ENCODE peak calls at places on chromosomes 16 and 17, in ten cellular contexts. One of them, this sample, is unnamed.

GRCh38 chr17:45905812-45906211 is 11.5 kb downstream of the MAPT start:
- DNase-seq in fibroblast of pulmonary artery: no peak
- DNase-seq in activated CD4-positive, alpha-beta T cell treated with anti-CD3 and anti-CD28 coated beads, Interleukin-2, amount 50 U/mL, for 1 hour: no peak
- DNase-seq in dorsolateral prefrontal cortex: no peak
- DNase-seq in amniotic stem cell: no peak
- DNase-seq in RCC 7860: no peak
- DNase-seq in GM04503: no peak
- DNase-seq in fibroblast of gingiva: no peak
- DNase-seq in sciatic nerve: no peak
- DNase-seq in Daoy: no peak
- DNase-seq in this sample: no peak

GRCh38 chr17:8979715-8980114 is 14.2 kb upstream of the PIK3R5 start:
- DNase-seq in RCC 7860: no peak
- DNase-seq in fibroblast of gingiva: no peak
- DNase-seq in dorsolateral prefrontal cortex: no peak
- DNase-seq in Daoy: no peak
- DNase-seq in fibroblast of pulmonary artery: no peak
- DNase-seq in amniotic stem cell: no peak
- DNase-seq in GM04503: no peak
- DNase-seq in activated CD4-positive, alpha-beta T cell treated with anti-CD3 and anti-CD28 coated beads, Interleukin-2, amount 50 U/mL, for 1 hour: no peak
- DNase-seq in sciatic nerve: no peak
- DNase-seq in this sample: no peak

GRCh38 chr17:57425903-57426574 is 169.7 kb downstream of the MSI2 start:
- DNase-seq in activated CD4-positive, alpha-beta T cell treated with anti-CD3 and anti-CD28 coated beads, Interleukin-2, amount 50 U/mL, for 1 hour: no peak
- DNase-seq in RCC 7860: no peak
- DNase-seq in dorsolateral prefrontal cortex: no peak
- DNase-seq in fibroblast of gingiva: no peak
- DNase-seq in GM04503: no peak
- DNase-seq in fibroblast of pulmonary artery: no peak
- DNase-seq in Daoy: no peak
- DNase-seq in sciatic nerve: no peak
- DNase-seq in amniotic stem cell: no peak
- DNase-seq in this sample: no peak

GRCh38 chr16:89350701-89351380 is 133.3 kb downstream of the ZNF778 start:
- DNase-seq in activated CD4-positive, alpha-beta T cell treated with anti-CD3 and anti-CD28 coated beads, Interleukin-2, amount 50 U/mL, for 1 hour: no peak
- DNase-seq in RCC 7860: peak
- DNase-seq in sciatic nerve: no peak
- DNase-seq in dorsolateral prefrontal cortex: no peak
- DNase-seq in amniotic stem cell: no peak
- DNase-seq in fibroblast of gingiva: no peak
- DNase-seq in Daoy: peak
- DNase-seq in GM04503: no peak
- DNase-seq in fibroblast of pulmonary artery: no peak
- DNase-seq in this sample: peak

GRCh38 chr17:13355054-13355453 is 246.7 kb downstream of the HS3ST3A1 start:
- DNase-seq in fibroblast of pulmonary artery: no peak
- DNase-seq in RCC 7860: no peak
- DNase-seq in fibroblast of gingiva: no peak
- DNase-seq in activated CD4-positive, alpha-beta T cell treated with anti-CD3 and anti-CD28 coated beads, Interleukin-2, amount 50 U/mL, for 1 hour: no peak
- DNase-seq in GM04503: no peak
- DNase-seq in dorsolateral prefrontal cortex: no peak
- DNase-seq in sciatic nerve: no peak
- DNase-seq in Daoy: no peak
- DNase-seq in amniotic stem cell: no peak
- DNase-seq in this sample: no peak

GRCh38 chr17:51165680-51166197 is 472 bp upstream of the NME2 start:
- DNase-seq in sciatic nerve: no peak
- DNase-seq in dorsolateral prefrontal cortex: no peak
- DNase-seq in fibroblast of pulmonary artery: no peak
- DNase-seq in activated CD4-positive, alpha-beta T cell treated with anti-CD3 and anti-CD28 coated beads, Interleukin-2, amount 50 U/mL, for 1 hour: peak
- DNase-seq in GM04503: no peak
- DNase-seq in fibroblast of gingiva: no peak
- DNase-seq in RCC 7860: no peak
- DNase-seq in Daoy: peak
- DNase-seq in amniotic stem cell: no peak
- DNase-seq in this sample: no peak

GRCh38 chr17:55845385-55845784 is 94.5 kb downstream of the PCTP start:
- DNase-seq in amniotic stem cell: peak
- DNase-seq in fibroblast of gingiva: peak
- DNase-seq in sciatic nerve: peak
- DNase-seq in Daoy: peak
- DNase-seq in GM04503: peak
- DNase-seq in dorsolateral prefrontal cortex: peak
- DNase-seq in fibroblast of pulmonary artery: peak
- DNase-seq in RCC 7860: no peak
- DNase-seq in activated CD4-positive, alpha-beta T cell treated with anti-CD3 and anti-CD28 coated beads, Interleukin-2, amount 50 U/mL, for 1 hour: peak
- DNase-seq in this sample: no peak

GRCh38 chr17:28734712-28735241 is 6.2 kb downstream of the NEK8 start:
- DNase-seq in Daoy: no peak
- DNase-seq in sciatic nerve: no peak
- DNase-seq in dorsolateral prefrontal cortex: no peak
- DNase-seq in fibroblast of gingiva: no peak
- DNase-seq in fibroblast of pulmonary artery: no peak
- DNase-seq in RCC 7860: no peak
- DNase-seq in activated CD4-positive, alpha-beta T cell treated with anti-CD3 and anti-CD28 coated beads, Interleukin-2, amount 50 U/mL, for 1 hour: no peak
- DNase-seq in amniotic stem cell: no peak
- DNase-seq in GM04503: no peak
- DNase-seq in this sample: no peak

GRCh38 chr17:18031955-18032354 is 7.0 kb downstream of the ATPAF2 start:
- DNase-seq in amniotic stem cell: no peak
- DNase-seq in fibroblast of gingiva: no peak
- DNase-seq in activated CD4-positive, alpha-beta T cell treated with anti-CD3 and anti-CD28 coated beads, Interleukin-2, amount 50 U/mL, for 1 hour: no peak
- DNase-seq in Daoy: peak
- DNase-seq in fibroblast of pulmonary artery: peak
- DNase-seq in sciatic nerve: no peak
- DNase-seq in GM04503: no peak
- DNase-seq in RCC 7860: peak
- DNase-seq in dorsolateral prefrontal cortex: no peak
- DNase-seq in this sample: no peak

GRCh38 chr17:39208893-39209292 is 8.8 kb downstream of the RPL19 start:
- DNase-seq in RCC 7860: no peak
- DNase-seq in dorsolateral prefrontal cortex: no peak
- DNase-seq in GM04503: no peak
- DNase-seq in fibroblast of pulmonary artery: no peak
- DNase-seq in fibroblast of gingiva: no peak
- DNase-seq in amniotic stem cell: no peak
- DNase-seq in sciatic nerve: no peak
- DNase-seq in activated CD4-positive, alpha-beta T cell treated with anti-CD3 and anti-CD28 coated beads, Interleukin-2, amount 50 U/mL, for 1 hour: no peak
- DNase-seq in Daoy: no peak
- DNase-seq in this sample: no peak

GRCh38 chr17:78966123-78966813 is 13.5 kb downstream of the LGALS3BP start:
- DNase-seq in amniotic stem cell: no peak
- DNase-seq in Daoy: no peak
- DNase-seq in fibroblast of gingiva: no peak
- DNase-seq in dorsolateral prefrontal cortex: no peak
- DNase-seq in RCC 7860: no peak
- DNase-seq in sciatic nerve: no peak
- DNase-seq in GM04503: no peak
- DNase-seq in activated CD4-positive, alpha-beta T cell treated with anti-CD3 and anti-CD28 coated beads, Interleukin-2, amount 50 U/mL, for 1 hour: no peak
- DNase-seq in fibroblast of pulmonary artery: no peak
- DNase-seq in this sample: no peak

GRCh38 chr16:84947022-84947421 is 64.3 kb downstream of the ZDHHC7 start:
- DNase-seq in fibroblast of pulmonary artery: no peak
- DNase-seq in dorsolateral prefrontal cortex: no peak
- DNase-seq in amniotic stem cell: no peak
- DNase-seq in activated CD4-positive, alpha-beta T cell treated with anti-CD3 and anti-CD28 coated beads, Interleukin-2, amount 50 U/mL, for 1 hour: no peak
- DNase-seq in fibroblast of gingiva: no peak
- DNase-seq in Daoy: no peak
- DNase-seq in sciatic nerve: no peak
- DNase-seq in GM04503: no peak
- DNase-seq in RCC 7860: no peak
- DNase-seq in this sample: no peak

GRCh38 chr16:57629516-57630401 is 1.3 kb downstream of the ADGRG1 start:
- DNase-seq in GM04503: no peak
- DNase-seq in dorsolateral prefrontal cortex: no peak
- DNase-seq in activated CD4-positive, alpha-beta T cell treated with anti-CD3 and anti-CD28 coated beads, Interleukin-2, amount 50 U/mL, for 1 hour: no peak
- DNase-seq in fibroblast of gingiva: no peak
- DNase-seq in Daoy: no peak
- DNase-seq in sciatic nerve: no peak
- DNase-seq in amniotic stem cell: no peak
- DNase-seq in fibroblast of pulmonary artery: no peak
- DNase-seq in RCC 7860: no peak
- DNase-seq in this sample: no peak